ENCODE peak calls at places on chromosomes 11 and 22, in six cellular contexts. M is H9, P is HCT116, C is GM23338, A is hepatocyte, Y is fibroblast of lung. S is an unnamed sample. For H4K20me1, the result is how much of the 10 kb centered on the place peaks cover.

GRCh38 chr11:115591380-115591779 is 87.2 kb upstream of the CADM1 start:
- DNase-seq in C (no peak), Y (no peak), P (no peak), M (no peak), A (no peak), S (no peak)

GRCh38 chr11:2933376-2934056 is 4.3 kb upstream of the PHLDA2 start:
- DNase-seq in A (no peak), M (peak), P (peak), C (peak), Y (peak), S (no peak)

GRCh38 chr22:45505991-45506743 is 3.5 kb downstream of the FBLN1 start:
- DNase-seq in M (no peak), A (no peak), C (peak), Y (no peak), P (no peak), S (no peak)

GRCh38 chr11:119797137-119797611 is 68.2 kb upstream of the NECTIN1 start:
- DNase-seq in M (no peak), C (peak), A (peak), Y (no peak), P (no peak), S (peak)

GRCh38 chr22:50146440-50147228 is 23.9 kb upstream of the PANX2 start:
- DNase-seq in P (peak), Y (peak), C (no peak), A (peak), M (no peak), S (peak)

GRCh38 chr11:93196816-93197382 is 892 bp downstream of the SLC36A4 start:
- DNase-seq in P (peak), Y (no peak), M (no peak), A (peak), C (peak), S (no peak)

GRCh38 chr11:33320814-33321330 is 63.7 kb downstream of the HIPK3 start:
- DNase-seq in A (peak), C (no peak), M (no peak), Y (no peak), P (no peak), S (no peak)

GRCh38 chr22:46004105-46004866 is 27.3 kb upstream of the WNT7B start:
- DNase-seq in M (no peak), A (no peak), C (no peak), Y (no peak), P (no peak), S (no peak)

GRCh38 chr11:17686185-17686980 is 33.0 kb upstream of the MYOD1 start:
- DNase-seq in Y (no peak), M (no peak), A (no peak), C (no peak), P (no peak), S (peak)

GRCh38 chr11:120424185-120424969 is 87.2 kb upstream of the GRIK4 start:
- DNase-seq in C (no peak), A (no peak), Y (no peak), M (no peak), P (no peak), S (no peak)

GRCh38 chr22:26303475-26303874 is 125.6 kb upstream of the ASPHD2 start:
- DNase-seq in A (no peak), C (no peak), P (no peak), Y (no peak), M (no peak), S (no peak)

GRCh38 chr11:107591446-107592236 is 694 bp downstream of the ELMOD1 start:
- DNase-seq in P (no peak), M (peak), A (peak), C (peak), Y (no peak), S (peak)

GRCh38 chr22:26606611-26607010 is 11.2 kb downstream of the CRYBB1 start:
- DNase-seq in A (no peak), M (no peak), Y (peak), C (no peak), P (no peak), S (no peak)

GRCh38 chr22:46057206-46057605 is 80.2 kb upstream of the WNT7B start:
- DNase-seq in C (no peak), A (no peak), P (no peak), M (no peak), Y (peak), S (no peak)

GRCh38 chr11:62611705-62612365 is 740 bp downstream of the EML3 start:
- DNase-seq in A (peak), C (peak), P (no peak), M (peak), Y (peak), S (peak)

GRCh38 chr11:125105921-125106320 is 5.5 kb downstream of the TMEM218 start:
- DNase-seq in Y (peak), C (no peak), P (no peak), M (no peak), A (no peak), S (no peak)

GRCh38 chr22:32158712-32159533 is at the start of gene C22orf42:
- DNase-seq in A (no peak), Y (no peak), M (peak), P (no peak), C (peak), S (peak)

GRCh38 chr22:35409783-35410662 is 10.1 kb downstream of the MCM5 start:
- DNase-seq in M (no peak), Y (no peak), P (no peak), C (no peak), A (no peak), S (no peak)

GRCh38 chr11:108984021-108984420 is 319.2 kb downstream of the DDX10 start:
- DNase-seq in C (no peak), A (no peak), M (no peak), Y (no peak), P (no peak), S (no peak)

GRCh38 chr11:65129649-65130441 is 4.5 kb downstream of the SYVN1 start:
- DNase-seq in P (no peak), Y (no peak), A (no peak), M (no peak), C (peak), S (no peak)

GRCh38 chr11:115425816-115426215 is 78.4 kb downstream of the CADM1 start:
- DNase-seq in P (no peak), Y (no peak), M (no peak), C (peak), A (no peak), S (no peak)

DNA sequence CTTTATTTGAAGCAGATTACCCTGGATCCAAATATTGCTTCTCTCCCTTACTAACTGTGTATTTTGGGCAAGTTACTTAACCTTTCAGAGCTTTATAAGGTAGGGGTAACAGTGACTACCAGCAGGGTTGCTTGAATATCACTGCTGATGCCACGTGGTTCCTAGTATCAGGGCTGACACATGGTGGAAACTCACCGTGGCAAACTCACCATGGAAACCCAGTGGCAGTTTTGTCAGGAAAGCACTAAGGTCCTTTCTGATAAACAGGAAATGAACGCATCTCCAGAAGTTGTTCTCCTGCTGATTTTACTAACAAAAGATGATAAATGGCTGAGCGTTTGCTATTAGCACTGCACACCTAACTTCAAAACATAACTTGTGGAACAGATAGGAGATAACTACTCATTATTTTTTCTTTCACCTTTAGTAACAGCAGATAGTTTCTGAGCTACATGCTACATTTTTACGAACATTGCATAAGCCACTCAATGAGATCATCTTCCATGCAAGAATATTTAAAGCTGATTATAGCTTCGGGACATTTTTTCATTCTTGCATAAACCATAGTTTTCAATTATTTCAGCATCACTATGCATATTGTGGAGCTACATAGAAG is 59.7 kb upstream of the RAG2 start:
- DNase-seq in M (no peak), P (no peak), Y (no peak), A (no peak), C (no peak), S (no peak)
- H4K20me1 ChIP-seq in M (under half), P (under half), Y (under half), A (under half), C (under half), S (under half)

GRCh38 chr11:117075186-117075585 is 23.0 kb downstream of the SIK3 start:
- DNase-seq in P (no peak), A (no peak), Y (no peak), C (no peak), M (no peak), S (no peak)

GRCh38 chr11:117074122-117074521 is 24.1 kb downstream of the SIK3 start:
- DNase-seq in A (no peak), Y (no peak), M (no peak), P (no peak), C (no peak), S (no peak)

GRCh38 chr11:117080370-117080769 is 17.9 kb downstream of the SIK3 start:
- DNase-seq in A (no peak), P (no peak), C (no peak), Y (no peak), M (no peak), S (no peak)

GRCh38 chr11:117073539-117073938 is 24.7 kb downstream of the SIK3 start:
- DNase-seq in C (no peak), P (no peak), Y (no peak), M (no peak), A (no peak), S (no peak)

DNA sequence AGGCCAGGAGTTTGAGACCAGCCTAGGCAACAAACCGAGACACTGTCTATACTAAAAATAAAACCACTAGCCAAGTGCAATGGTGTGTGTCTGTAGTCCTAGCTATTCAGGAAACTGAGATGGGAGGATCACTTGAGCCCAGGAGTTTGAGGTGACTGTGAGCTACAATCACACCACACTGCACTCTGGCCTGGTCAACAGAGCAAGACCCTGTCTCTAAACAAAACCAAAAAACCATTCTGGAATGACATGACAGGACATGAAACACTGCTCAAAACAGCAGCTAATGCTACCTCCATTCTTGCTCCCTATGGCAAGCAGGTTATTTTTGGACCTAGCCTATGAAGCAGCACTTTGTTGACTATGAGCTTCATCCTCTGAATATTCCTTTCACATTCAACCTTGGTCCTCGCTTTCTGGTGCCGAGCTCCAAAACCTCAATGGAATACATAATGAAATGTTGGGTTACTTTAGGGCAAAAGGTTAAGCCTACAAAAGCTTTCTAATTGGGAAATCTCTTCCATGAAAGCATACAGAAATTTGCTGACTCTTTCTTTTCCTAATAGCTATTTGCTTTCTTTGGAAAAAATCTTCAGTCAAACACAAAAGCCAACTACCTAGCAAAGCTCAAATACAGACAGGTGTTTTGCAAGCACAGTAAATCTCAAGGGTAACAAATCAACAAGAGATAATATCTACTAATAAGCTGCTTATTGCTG is 21.1 kb downstream of the SIK3 start:
- DNase-seq in A (peak), Y (peak), M (no peak), P (no peak), C (peak), S (no peak)
- H4K20me1 ChIP-seq in A (under half), Y (under half), M (under half), P (half or more), C (under half), S (under half)

GRCh38 chr11:67369275-67369674 is 4.1 kb downstream of the CLCF1 start:
- DNase-seq in C (no peak), Y (no peak), P (no peak), M (no peak), A (no peak), S (no peak)
- H4K20me1 ChIP-seq in C (under half), Y (under half), P (under half), M (under half), A (under half), S (under half)

DNA sequence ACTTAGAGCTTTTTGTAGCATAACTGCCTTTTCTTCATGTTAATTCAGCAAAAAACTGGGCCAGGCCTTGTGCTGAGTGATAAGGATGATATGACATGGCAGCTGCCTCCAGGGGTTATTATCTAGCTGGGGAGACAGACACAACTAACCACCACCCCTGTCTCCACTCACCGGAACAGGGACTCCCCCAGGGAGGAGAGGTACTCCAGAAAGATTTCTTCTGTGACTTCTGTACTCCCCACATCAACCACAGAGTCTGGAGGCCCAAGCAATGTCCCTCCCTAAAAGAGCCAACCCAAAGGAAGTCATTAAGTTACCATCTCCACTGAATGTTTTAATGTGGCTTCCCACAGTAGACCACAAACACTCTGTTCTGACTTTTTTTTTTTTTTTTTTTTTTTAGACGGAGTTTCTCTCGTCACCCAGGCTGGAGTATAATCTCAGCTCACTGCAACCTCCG is 14.3 kb upstream of the PMM1 start:
- DNase-seq in A (no peak), P (no peak), M (no peak), Y (no peak), C (no peak), S (no peak)
- H4K20me1 ChIP-seq in A (under half), P (under half), M (under half), Y (under half), C (under half), S (under half)

GRCh38 chr22:20523118-20523983 is 15.9 kb downstream of the MED15 start:
- DNase-seq in M (no peak), Y (peak), P (no peak), C (no peak), A (no peak), S (no peak)
- H4K20me1 ChIP-seq in M (under half), Y (under half), P (under half), C (under half), A (half or more), S (half or more)

DNA sequence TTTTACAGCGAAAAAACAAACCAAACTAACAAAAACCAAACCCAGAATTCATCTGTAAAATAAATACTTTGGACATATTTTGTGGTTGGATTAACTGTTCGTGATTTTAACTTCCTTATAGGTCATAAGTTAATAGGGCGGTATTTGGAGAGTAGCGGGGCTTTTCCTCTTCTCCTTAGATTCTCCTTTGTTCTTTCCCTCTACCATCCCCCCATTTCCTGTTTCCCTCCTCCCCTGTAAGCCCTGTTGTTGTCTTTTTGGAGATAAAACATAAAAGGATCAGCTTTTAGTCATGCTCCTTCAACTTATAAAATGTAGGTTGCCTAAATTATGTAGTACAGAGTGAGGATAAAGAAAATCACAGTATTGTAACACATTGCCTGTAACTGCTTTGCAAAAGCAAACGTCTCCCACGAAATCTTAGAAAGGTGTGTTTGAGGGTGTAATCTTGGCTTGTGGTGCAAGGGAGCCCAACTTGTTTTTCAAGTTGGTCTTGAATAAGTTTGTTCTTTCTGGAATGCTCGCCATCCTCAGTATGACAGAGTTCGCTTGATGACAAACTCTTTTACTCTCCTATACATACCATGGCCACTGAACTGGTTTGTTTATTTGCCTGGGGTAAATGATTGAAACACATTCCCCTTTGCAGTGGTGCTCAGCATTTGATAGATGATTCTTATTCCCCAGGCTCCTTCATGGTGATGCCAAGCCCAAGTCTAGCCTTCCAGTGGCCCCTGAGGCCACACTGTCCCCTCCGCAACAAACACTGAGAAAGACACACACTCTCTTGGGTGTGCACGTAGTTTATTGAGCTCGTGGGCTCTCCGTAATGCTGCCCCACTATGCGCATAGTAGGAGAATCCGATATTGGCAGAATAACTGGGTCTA is 49.4 kb downstream of the TEAD1 start:
- DNase-seq in P (peak), M (no peak), A (peak), C (peak), Y (peak), S (no peak)
- H4K20me1 ChIP-seq in P (under half), M (under half), A (under half), C (under half), Y (under half), S (half or more)

DNA sequence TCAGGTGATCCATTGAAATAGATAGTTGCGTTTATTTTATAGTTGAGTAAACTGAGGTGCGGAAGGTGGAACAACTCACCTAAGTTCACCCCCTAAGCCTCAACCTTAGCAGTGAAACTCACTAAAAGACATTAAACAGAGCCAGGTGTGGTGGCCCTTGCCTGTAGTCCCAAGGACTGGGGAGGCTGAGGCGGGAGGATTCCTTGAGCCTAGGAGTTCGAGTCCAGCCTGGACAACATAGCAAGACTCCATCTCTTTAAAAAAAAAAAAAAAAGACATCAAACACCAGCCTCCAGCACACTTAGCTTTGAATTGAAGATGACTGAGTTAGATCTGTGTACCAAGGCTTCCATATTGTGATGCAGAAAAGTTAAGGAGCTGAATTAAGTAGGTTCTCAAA is 845 bp upstream of the RAB36 start:
- DNase-seq in C (no peak), M (no peak), Y (no peak), P (no peak), A (no peak), S (no peak)
- H4K20me1 ChIP-seq in C (under half), M (under half), Y (under half), P (under half), A (under half), S (under half)

GRCh38 chr11:130145975-130146776 is 13.4 kb upstream of the ST14 start:
- DNase-seq in A (peak), M (peak), Y (no peak), C (peak), P (peak), S (no peak)

GRCh38 chr11:130144721-130145327 is 14.8 kb upstream of the ST14 start:
- DNase-seq in Y (no peak), A (peak), P (no peak), C (peak), M (no peak), S (peak)

GRCh38 chr11:130144129-130144528 is 15.5 kb upstream of the ST14 start:
- DNase-seq in M (no peak), P (no peak), C (no peak), Y (no peak), A (peak), S (no peak)

GRCh38 chr11:130146797-130147196 is 12.8 kb upstream of the ST14 start:
- DNase-seq in Y (peak), M (no peak), C (no peak), A (no peak), P (no peak), S (no peak)

GRCh38 chr11:130145328-130145812 is 14.2 kb upstream of the ST14 start:
- DNase-seq in Y (no peak), P (no peak), A (peak), C (no peak), M (no peak), S (no peak)
- H4K20me1 ChIP-seq in Y (under half), P (under half), A (under half), C (under half), M (under half), S (under half)

DNA sequence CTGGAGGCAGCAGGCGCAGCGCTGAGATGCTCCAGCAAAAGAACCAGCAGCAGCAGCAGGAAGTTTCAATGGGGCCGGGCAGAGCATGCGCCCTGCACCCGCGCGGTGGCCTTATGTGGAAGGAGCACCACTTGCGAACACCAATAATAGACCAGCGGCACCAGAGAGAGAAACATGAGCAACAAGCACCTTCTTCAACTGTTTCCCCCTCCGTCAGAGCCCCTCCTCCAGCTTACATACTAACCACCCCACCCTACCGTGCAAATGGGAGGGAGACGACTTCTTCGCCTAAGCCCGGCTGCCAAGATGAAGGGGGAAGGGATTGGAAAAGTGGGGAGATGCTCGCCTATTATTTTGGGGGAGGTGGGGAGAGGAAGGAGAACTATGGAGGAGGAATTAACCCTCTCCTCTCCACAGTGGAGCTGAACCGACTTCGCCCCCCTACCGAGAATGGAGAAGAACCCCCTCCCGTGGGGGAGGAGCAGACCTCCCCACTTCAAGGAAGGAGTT is 1.1 kb downstream of the RSF1 start:
- DNase-seq in A (peak), M (peak), Y (peak), C (peak), P (peak), S (peak)
- H4K20me1 ChIP-seq in A (under half), M (under half), Y (under half), C (under half), P (under half), S (under half)

DNA sequence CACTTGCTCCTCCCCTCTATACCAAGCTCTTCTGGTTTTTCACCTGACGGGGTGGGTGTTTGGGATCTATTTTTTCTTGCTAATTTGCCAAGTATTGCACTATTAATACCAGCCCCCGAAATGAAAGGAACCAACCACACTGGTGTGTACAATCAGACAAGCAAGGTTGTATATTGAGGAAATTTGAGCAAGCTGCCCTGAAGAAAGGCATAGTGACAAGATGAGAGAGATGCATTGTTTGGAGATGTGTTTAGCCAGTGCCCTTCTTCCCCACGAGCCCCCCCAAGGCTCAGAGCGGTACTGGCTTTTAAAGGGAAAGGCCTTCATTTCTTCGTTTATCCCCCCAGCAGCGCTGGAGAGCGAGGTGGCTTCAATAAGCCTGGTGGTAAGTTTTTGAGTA is 15.2 kb upstream of the GAS2L1 start:
- DNase-seq in M (no peak), A (no peak), C (peak), Y (no peak), P (no peak), S (no peak)
- H4K20me1 ChIP-seq in M (under half), A (half or more), C (half or more), Y (under half), P (under half), S (half or more)

S was measured in neural progenitor cell.